ENCODE peak calls at places on chromosomes 5 and 9, in seven cellular contexts. B is HCT116, S is SK-N-SH, G is HepG2, Q is GM12878, E is K562, Z is H1. K is an unnamed sample.

GRCh38 chr9:106532616-106533015 is 330.4 kb upstream of the ZNF462 start:
- DNase-seq in G (no peak), E (no peak), B (no peak), Q (no peak), S (no peak), Z (no peak), K (no peak)

GRCh38 chr5:169757016-169757415 is 119.9 kb downstream of the DOCK2 start:
- DNase-seq in S (no peak), Z (no peak), Q (no peak), G (no peak), B (no peak), E (no peak), K (no peak)

GRCh38 chr5:5419291-5420210 is 2.9 kb upstream of the ICE1 start:
- DNase-seq in G (peak; percentile 52), Q (no peak), S (peak; percentile 64), E (peak; percentile 53), Z (no peak), B (peak; percentile 48), K (peak; percentile 44)

GRCh38 chr5:7385681-7386080 is 10.3 kb upstream of the ADCY2 start:
- DNase-seq in E (no peak), B (no peak), S (no peak), Z (no peak), Q (no peak), G (no peak), K (no peak)

GRCh38 chr5:72955143-72955767 is 586 bp upstream of the FCHO2 start:
- DNase-seq in S (no peak), B (no peak), Q (no peak), G (peak; percentile 64), Z (no peak), E (peak; percentile 45), K (no peak)

GRCh38 chr9:20270176-20270575 is 352.1 kb downstream of the MLLT3 start:
- DNase-seq in B (no peak), Z (no peak), Q (no peak), G (no peak), E (no peak), S (no peak), K (no peak)

GRCh38 chr5:160548949-160549665 is 127.5 kb downstream of the PTTG1 start:
- DNase-seq in E (no peak), Z (no peak), B (no peak), S (no peak), Q (no peak), G (no peak), K (no peak)

GRCh38 chr5:148875205-148875875 is 48.9 kb downstream of the ADRB2 start:
- DNase-seq in B (no peak), Q (no peak), S (no peak), Z (no peak), E (no peak), G (no peak), K (no peak)

GRCh38 chr9:123974471-123974870 is 37.1 kb upstream of the LHX2 start:
- DNase-seq in E (no peak), Q (no peak), G (no peak), B (no peak), S (no peak), Z (no peak), K (no peak)

GRCh38 chr5:10307206-10308148 is at the start of gene CMBL:
- DNase-seq in G (peak; percentile 39), B (peak; percentile 46), E (peak; percentile 91), Z (no peak), S (peak; percentile 80), Q (no peak), K (peak; percentile 91)

GRCh38 chr9:101311759-101312420 is 72.9 kb downstream of the BAAT start:
- DNase-seq in E (peak; percentile 56), S (peak; percentile 38), G (peak; percentile 93), Z (no peak), Q (peak; percentile 23), B (peak; percentile 83), K (peak; percentile 33)

GRCh38 chr9:132040808-132041207 is 38.9 kb downstream of the MED27 start:
- DNase-seq in E (no peak), S (no peak), G (no peak), Q (no peak), B (no peak), Z (no peak), K (no peak)

GRCh38 chr5:172005708-172006377 is 595 bp downstream of the FBXW11 start:
- DNase-seq in E (peak; percentile 27), G (peak; percentile 16), Z (no peak), B (no peak), S (peak; percentile 75), Q (no peak), K (no peak)

GRCh38 chr9:101468116-101468515 is 32.5 kb upstream of the ALDOB start:
- DNase-seq in B (no peak), E (no peak), S (no peak), G (no peak), Q (no peak), Z (no peak), K (no peak)

GRCh38 chr9:135759676-135760300 is 57.8 kb downstream of the KCNT1 start:
- DNase-seq in S (no peak), Z (no peak), Q (no peak), E (no peak), G (no peak), B (no peak), K (no peak)

GRCh38 chr9:124347206-124347967 is 67.9 kb downstream of the PSMB7 start:
- DNase-seq in B (no peak), G (no peak), Z (no peak), S (no peak), E (no peak), Q (no peak), K (no peak)

GRCh38 chr9:104279535-104280215 is 185.6 kb downstream of the SMC2 start:
- DNase-seq in Z (no peak), E (no peak), S (no peak), G (no peak), Q (no peak), B (no peak), K (no peak)

GRCh38 chr9:114426046-114426948 is 38.5 kb upstream of the AKNA start:
- DNase-seq in E (peak; percentile 45), S (no peak), G (no peak), Z (no peak), Q (no peak), B (no peak), K (no peak)

GRCh38 chr5:138542120-138542955 is 698 bp downstream of the ETF1 start:
- DNase-seq in Q (no peak), S (peak; percentile 28), G (no peak), E (peak; percentile 62), B (no peak), Z (peak; percentile 2), K (no peak)

GRCh38 chr9:74821636-74822035 is 66.1 kb downstream of the TRPM6 start:
- DNase-seq in Z (no peak), B (no peak), G (no peak), E (no peak), S (no peak), Q (no peak), K (no peak)

GRCh38 chr9:110047955-110048472 is 159.9 kb downstream of the C9orf152 start:
- DNase-seq in S (peak; percentile 58), Q (no peak), E (no peak), G (no peak), B (no peak), Z (no peak), K (no peak)

DNA sequence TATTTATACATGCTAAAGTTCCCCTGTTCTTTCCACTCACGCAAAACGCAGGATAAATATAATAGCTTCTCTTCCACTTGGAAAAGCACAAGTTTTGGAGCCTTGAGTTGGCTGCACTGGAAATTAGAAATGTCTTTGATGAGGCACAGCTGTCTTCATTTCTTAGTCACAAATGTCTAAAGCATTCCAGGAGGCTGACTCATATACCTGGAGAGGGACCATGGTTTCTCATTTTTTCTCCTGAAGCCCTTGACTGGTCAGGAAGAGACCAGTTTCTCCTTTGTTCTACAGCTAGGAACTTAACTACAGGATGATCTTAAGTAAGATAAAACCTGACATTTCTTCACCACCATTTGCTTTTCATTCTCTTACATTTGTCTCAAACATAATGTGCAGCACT is 16.2 kb downstream of the MTX3 start:
- DNase-seq in G (no peak), B (peak; percentile 40), S (no peak), Z (no peak), E (no peak), Q (no peak), K (no peak)
- TF ChIP-seq JUND in G (no peak), B (peak; percentile 77), S (peak; percentile 76), Z (peak; percentile 81), E (no peak), Q (no peak), K (no peak)

DNA sequence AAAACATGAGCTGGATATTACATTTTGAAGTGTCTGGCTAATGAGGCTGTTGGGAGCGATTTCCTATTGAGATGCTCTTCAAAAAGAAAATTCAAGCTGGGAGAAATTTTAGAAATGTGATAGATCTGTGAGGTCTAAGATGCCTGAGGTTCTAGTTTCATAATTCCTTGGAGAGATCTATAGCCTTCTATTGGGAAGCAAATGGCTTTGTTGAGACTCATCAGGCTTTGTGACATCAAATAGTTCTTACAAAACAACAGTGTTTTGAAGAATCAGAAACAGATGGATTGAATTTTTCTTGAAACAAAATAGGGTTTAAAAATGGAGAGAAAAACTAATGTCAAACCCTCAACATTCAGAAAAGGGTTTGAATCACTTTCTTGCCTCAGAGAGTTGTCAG is 292.9 kb downstream of the NNT start:
- DNase-seq in S (no peak), G (no peak), Q (no peak), B (no peak), E (no peak), Z (no peak), K (no peak)
- TF ChIP-seq JUND in S (no peak), G (no peak), Q (no peak), B (no peak), E (no peak), Z (no peak), K (no peak)

GRCh38 chr5:59340637-59341036 is 552.9 kb downstream of the PDE4D start:
- DNase-seq in E (no peak), S (no peak), Z (no peak), G (no peak), B (no peak), Q (no peak), K (no peak)

GRCh38 chr5:59341155-59341554 is 552.4 kb downstream of the PDE4D start:
- DNase-seq in G (no peak), Z (no peak), E (no peak), Q (no peak), B (no peak), S (no peak), K (no peak)

GRCh38 chr5:59341760-59342159 is 551.8 kb downstream of the PDE4D start:
- DNase-seq in Q (no peak), G (no peak), S (no peak), E (no peak), B (no peak), Z (no peak), K (no peak)

GRCh38 chr5:59346514-59346913 is 547.0 kb downstream of the PDE4D start:
- DNase-seq in S (no peak), G (no peak), E (no peak), B (no peak), Z (no peak), Q (no peak), K (no peak)

GRCh38 chr5:59342181-59342580 is 551.3 kb downstream of the PDE4D start:
- DNase-seq in Z (no peak), S (peak; percentile 22), Q (no peak), G (no peak), E (no peak), B (no peak), K (no peak)
- TF ChIP-seq JUND in Z (no peak), S (no peak), Q (no peak), G (no peak), E (no peak), B (no peak), K (no peak)

DNA sequence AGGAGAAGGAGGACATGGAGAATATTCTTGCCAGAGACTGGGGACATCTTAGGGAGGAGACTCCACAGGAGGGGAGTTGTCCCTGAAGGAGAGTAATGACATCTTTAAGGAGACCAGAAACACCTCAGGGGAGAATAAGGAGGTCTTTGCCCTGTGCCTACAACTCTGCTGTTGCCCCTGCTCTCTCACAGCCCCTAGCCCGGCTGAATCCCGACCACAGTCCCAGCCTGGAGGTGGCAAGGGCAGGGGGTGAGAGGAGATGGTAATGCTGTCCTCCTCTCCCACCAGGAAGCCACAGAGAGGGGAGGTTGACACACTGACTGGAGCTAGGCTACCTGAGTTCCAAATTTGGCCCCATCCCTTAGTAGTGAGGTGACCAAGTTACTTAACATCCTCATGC is 30.2 kb upstream of the ENHO start:
- DNase-seq in E (no peak), G (no peak), S (peak; percentile 19), Z (no peak), B (no peak), Q (no peak), K (no peak)
- TF ChIP-seq JUND in E (no peak), G (no peak), S (no peak), Z (no peak), B (no peak), Q (no peak), K (no peak)